ENCODE peak calls at places on chromosomes 13 and 19, in six cellular contexts. U is IMR-90, E is GM12878, R is SK-N-SH, J is HepG2, W is K562. P is an unnamed sample.

GRCh38 chr19:33621811-33622504 is at the start of gene CHST8:
- DNase-seq in U (no peak), E (no peak), R (peak), J (no peak), W (peak), P (no peak)

GRCh38 chr13:48501705-48502104 is 31.2 kb downstream of the RCBTB2 start:
- DNase-seq in U (peak), E (no peak), R (no peak), J (no peak), W (no peak), P (no peak)

GRCh38 chr13:110944121-110944967 is 29.5 kb upstream of the ANKRD10 start:
- DNase-seq in U (peak), E (no peak), R (peak), J (peak), W (peak), P (peak)

GRCh38 chr13:73958657-73959397 is 175.4 kb downstream of the KLF12 start:
- DNase-seq in U (no peak), E (no peak), R (no peak), J (no peak), W (no peak), P (no peak)

GRCh38 chr13:28955264-28955966 is 135.3 kb downstream of the MTUS2 start:
- DNase-seq in U (no peak), E (no peak), R (no peak), J (no peak), W (no peak), P (no peak)

GRCh38 chr13:92719868-92720267 is 506.7 kb upstream of the GPC6 start:
- DNase-seq in U (no peak), E (no peak), R (no peak), J (no peak), W (no peak), P (no peak)

GRCh38 chr19:31664997-31665396 is 315.8 kb upstream of the TSHZ3 start:
- DNase-seq in U (no peak), E (no peak), R (no peak), J (no peak), W (no peak), P (no peak)

GRCh38 chr19:17337675-17338439 is 504 bp downstream of the GTPBP3 start:
- DNase-seq in U (no peak), E (no peak), R (peak), J (no peak), W (peak), P (no peak)

GRCh38 chr19:49637865-49638350 is 2.0 kb downstream of the RRAS start:
- DNase-seq in U (peak), E (no peak), R (no peak), J (no peak), W (peak), P (peak)

GRCh38 chr13:76012091-76012721 is 376.1 kb downstream of the LMO7 start:
- DNase-seq in U (peak), E (no peak), R (no peak), J (no peak), W (no peak), P (no peak)

GRCh38 chr13:112153846-112154245 is 86.9 kb downstream of the SOX1 start:
- DNase-seq in U (no peak), E (no peak), R (no peak), J (no peak), W (no peak), P (no peak)

GRCh38 chr19:13267889-13268288 is 117.7 kb downstream of the IER2 start:
- DNase-seq in U (peak), E (no peak), R (no peak), J (peak), W (no peak), P (no peak)

GRCh38 chr13:87696458-87696857 is 25.3 kb downstream of the SLITRK5 start:
- DNase-seq in U (no peak), E (no peak), R (no peak), J (no peak), W (no peak), P (no peak)

GRCh38 chr19:51007488-51007887 is 6.1 kb upstream of the KLK8 start:
- DNase-seq in U (no peak), E (no peak), R (no peak), J (no peak), W (no peak), P (no peak)

GRCh38 chr19:51271015-51271600 is 20.2 kb downstream of the SIGLECL1 start:
- DNase-seq in U (no peak), E (no peak), R (peak), J (no peak), W (peak), P (no peak)

GRCh38 chr13:95614641-95615245 is 29.8 kb downstream of the DZIP1 start:
- DNase-seq in U (no peak), E (no peak), R (no peak), J (no peak), W (no peak), P (no peak)

GRCh38 chr13:110377178-110378175 is 70.4 kb downstream of the COL4A2 start:
- DNase-seq in U (no peak), E (no peak), R (no peak), J (no peak), W (no peak), P (no peak)

DNA sequence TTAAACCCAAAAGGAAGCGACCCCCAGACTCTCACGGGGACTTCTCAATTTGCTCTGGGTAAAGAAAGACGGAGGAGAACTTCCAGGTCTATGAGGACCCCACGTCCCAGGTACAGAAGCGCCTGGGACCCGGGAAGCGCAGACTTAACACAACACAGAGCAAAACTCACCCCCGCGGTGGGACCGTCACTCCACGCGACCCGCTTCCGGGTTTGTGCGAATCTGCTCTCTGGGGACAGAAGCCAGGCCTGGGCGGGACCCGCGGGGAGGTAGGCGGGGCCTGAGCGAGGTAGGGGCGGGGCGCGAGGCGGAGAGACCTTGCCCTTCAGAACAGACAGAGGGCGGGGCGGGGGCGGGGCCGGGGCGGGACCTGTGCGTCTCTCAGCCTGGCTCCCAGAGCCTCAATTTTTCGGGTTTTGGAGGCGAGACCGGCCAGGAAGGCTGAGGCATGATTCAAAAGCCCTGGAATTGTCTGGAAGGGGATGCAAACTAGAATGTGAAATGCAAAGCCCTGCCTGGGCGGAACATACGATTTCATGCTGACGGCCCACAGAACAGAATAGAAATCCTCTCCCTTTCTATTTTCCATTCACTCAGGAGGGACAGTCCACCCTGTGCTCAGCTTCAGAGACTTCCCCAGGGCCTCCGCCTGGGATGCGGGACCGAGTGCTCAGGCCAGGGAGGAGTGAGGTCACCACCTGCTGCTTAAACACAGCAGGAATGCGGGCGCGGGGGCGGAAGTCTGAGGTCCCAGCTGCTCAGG is 19.3 kb upstream of the ZNF888 start:
- DNase-seq in U (peak), E (peak), R (peak), J (peak), W (peak), P (no peak)
- TF ChIP-seq SMC3 in U (no peak), E (no peak), R (no peak), J (no peak), W (no peak), P (no peak)

DNA sequence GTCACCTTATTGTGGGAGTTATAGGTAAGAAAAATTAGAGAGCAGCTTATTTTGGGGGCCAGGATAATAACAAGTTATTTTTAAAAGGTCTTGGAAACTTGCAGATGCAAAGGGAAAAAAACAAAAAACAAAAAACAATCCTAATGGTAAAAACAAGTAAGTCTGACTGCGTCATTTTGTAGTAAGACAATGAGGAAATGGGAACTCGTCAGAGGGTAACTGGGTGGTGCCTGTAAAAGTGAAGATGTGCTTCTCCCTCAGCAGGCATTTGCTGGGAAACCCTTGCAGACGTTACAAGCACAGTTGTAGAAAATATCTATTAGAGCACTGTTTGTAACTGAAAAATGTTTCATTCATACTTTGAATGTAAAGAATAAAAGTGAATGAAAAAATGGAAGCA is 2.2 kb upstream of the TNFSF13B start:
- DNase-seq in U (no peak), E (no peak), R (no peak), J (no peak), W (no peak), P (no peak)
- TF ChIP-seq SMC3 in U (no peak), E (no peak), R (no peak), J (no peak), W (no peak), P (no peak)

DNA sequence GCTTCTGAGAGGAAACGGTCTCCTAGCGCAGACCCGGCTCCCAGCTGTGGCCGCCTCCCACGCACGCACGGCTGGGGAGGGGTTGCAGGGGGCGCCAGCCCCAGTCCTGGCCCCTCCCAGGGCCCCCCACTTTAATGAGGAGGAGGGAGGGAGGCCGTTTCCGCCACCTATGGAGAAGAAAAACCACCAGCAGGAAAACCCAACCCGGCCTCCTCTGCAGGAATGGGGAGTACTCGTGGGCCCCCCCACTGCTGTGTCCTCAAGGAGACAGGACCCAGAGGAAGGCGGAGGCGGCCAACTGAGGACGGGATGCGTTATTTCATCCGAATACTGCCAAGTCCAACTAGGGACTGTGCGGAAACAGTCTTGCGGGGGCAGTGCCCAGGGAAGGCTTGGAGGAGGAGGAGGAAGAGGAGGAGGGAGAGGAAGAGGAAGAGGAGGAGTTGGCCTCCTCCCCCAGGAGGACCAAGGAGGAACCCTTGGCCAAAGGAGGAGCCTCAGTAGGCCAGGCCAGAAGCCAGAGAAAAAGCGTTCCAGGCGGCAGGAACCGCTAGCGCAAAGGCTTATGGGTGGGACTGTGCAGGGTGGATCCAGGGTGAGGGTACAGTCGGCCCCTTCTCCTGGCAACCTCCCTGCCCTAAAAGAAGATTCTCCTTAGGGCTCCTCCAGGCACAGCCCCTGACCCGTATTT is 3.9 kb upstream of the SSBP4 start:
- DNase-seq in U (peak), E (no peak), R (no peak), J (no peak), W (peak), P (no peak)
- TF ChIP-seq SMC3 in U (no peak), E (no peak), R (no peak), J (no peak), W (no peak), P (no peak)

GRCh38 chr13:99907627-99908026 is 63.9 kb downstream of the ZIC5 start:
- DNase-seq in U (no peak), E (no peak), R (no peak), J (no peak), W (no peak), P (no peak)

GRCh38 chr13:99909097-99909835 is 62.3 kb downstream of the ZIC5 start:
- DNase-seq in U (no peak), E (no peak), R (no peak), J (peak), W (no peak), P (no peak)

GRCh38 chr13:99909836-99910619 is 61.5 kb downstream of the ZIC5 start:
- DNase-seq in U (no peak), E (no peak), R (no peak), J (no peak), W (no peak), P (no peak)

GRCh38 chr13:99907038-99907437 is 64.5 kb downstream of the ZIC5 start:
- DNase-seq in U (no peak), E (no peak), R (no peak), J (no peak), W (no peak), P (no peak)

DNA sequence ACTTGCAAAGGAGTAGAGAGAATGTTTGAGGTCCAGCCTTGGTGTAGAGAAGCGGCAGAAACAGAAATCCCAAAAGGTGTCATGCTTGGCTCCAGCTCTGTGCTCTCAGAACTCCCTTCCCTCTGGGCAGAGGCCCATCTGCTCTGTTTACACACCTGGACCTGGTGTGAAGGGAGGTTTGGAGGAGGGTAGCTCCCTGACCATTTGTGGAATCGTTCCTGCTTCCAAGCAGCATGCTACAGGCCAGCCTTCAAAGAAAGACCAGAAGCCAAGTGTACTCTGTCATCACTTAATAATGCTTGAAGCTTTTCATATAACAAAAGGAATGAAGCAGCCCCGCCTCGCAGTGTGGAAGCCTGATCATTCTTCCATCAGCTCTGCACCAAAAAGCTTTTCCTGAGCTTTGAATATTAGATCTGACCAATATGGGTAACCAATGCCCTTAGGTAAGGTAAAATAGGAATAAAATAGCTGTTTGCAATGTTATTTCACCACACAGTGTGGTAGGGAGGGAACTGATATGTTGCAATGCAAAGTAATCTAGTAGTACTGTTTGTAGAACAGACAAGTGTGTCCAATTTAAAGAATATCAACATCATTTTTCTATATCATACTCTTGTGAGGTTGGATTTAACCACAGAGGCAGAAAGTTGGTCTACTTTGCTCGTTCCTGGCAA is 63.3 kb downstream of the ZIC5 start:
- DNase-seq in U (no peak), E (no peak), R (no peak), J (no peak), W (no peak), P (no peak)
- TF ChIP-seq SMC3 in U (no peak), E (no peak), R (no peak), J (no peak), W (no peak), P (no peak)

GRCh38 chr19:40804783-40805242 is 5.8 kb downstream of the EGLN2 start:
- DNase-seq in U (no peak), E (no peak), R (no peak), J (no peak), W (no peak), P (no peak)
- TF ChIP-seq SMC3 in U (no peak), E (no peak), R (no peak), J (no peak), W (no peak), P (peak)